ENCODE peak calls at places on chromosomes 5 and 9, in six cellular contexts. E is WERI-Rb-1; P is astrocyte; Y is activated T-cell treated with anti-CD3 and anti-CD28 coated beads, Interleukin-2, amount 50 U/mL, for 1 hour; I is kidney glomerular epithelial cell; H is cardiac fibroblast. N is an unnamed sample.

GRCh38 chr5:157230610-157231009 is 35.3 kb upstream of the CYFIP2 start:
- DNase-seq in P (no peak), E (no peak), H (no peak), Y (no peak), I (no peak), N (no peak)

GRCh38 chr9:33719581-33720374 is 75.6 kb upstream of the PRSS3 start:
- DNase-seq in H (no peak), E (peak), I (no peak), Y (peak), P (no peak), N (no peak)

GRCh38 chr5:5181650-5182324 is 41.7 kb downstream of the ADAMTS16 start:
- DNase-seq in E (no peak), H (no peak), I (no peak), Y (no peak), P (no peak), N (no peak)

GRCh38 chr9:131627846-131628820 is 82.8 kb downstream of the PRRT1B start:
- DNase-seq in H (peak), P (peak), I (no peak), E (peak), Y (peak), N (no peak)

GRCh38 chr9:89863837-89864236 is 259.0 kb downstream of the GADD45G start:
- DNase-seq in H (no peak), E (no peak), Y (no peak), I (no peak), P (no peak), N (no peak)

GRCh38 chr5:38726279-38726678 is 119.5 kb upstream of the OSMR start:
- DNase-seq in I (no peak), H (no peak), E (no peak), Y (no peak), P (no peak), N (no peak)

GRCh38 chr5:142098275-142098674 is 10.3 kb upstream of the NDFIP1 start:
- DNase-seq in H (no peak), E (no peak), P (no peak), I (no peak), Y (no peak), N (no peak)

GRCh38 chr5:143882520-143882919 is 70.6 kb downstream of the HMHB1 start:
- DNase-seq in P (no peak), Y (no peak), H (no peak), I (no peak), E (no peak), N (no peak)

GRCh38 chr5:98772415-98773213 is 849 bp upstream of the RGMB start:
- DNase-seq in H (peak), I (no peak), P (peak), E (peak), Y (peak), N (peak)

GRCh38 chr5:79546782-79547428 is 33.0 kb upstream of the HOMER1 start:
- DNase-seq in P (no peak), E (no peak), H (no peak), Y (no peak), I (no peak), N (no peak)

GRCh38 chr9:121284733-121285451 is 16.9 kb downstream of the GSN start:
- DNase-seq in P (no peak), Y (no peak), H (no peak), E (no peak), I (no peak), N (no peak)

GRCh38 chr5:375336-375920 is 53.9 kb downstream of the AHRR start:
- DNase-seq in E (no peak), I (no peak), H (no peak), P (no peak), Y (peak), N (no peak)

N was measured in renal cortical epithelial cell.